ENCODE peak calls at places on chromosomes 7 and 10, in seven cellular contexts. One of them, this sample, is unnamed.

GRCh38 chr10:94439275-94439861 is 37.0 kb downstream of the TBC1D12 start:
- DNase-seq in CD8-positive, alpha-beta T cell: no peak
- DNase-seq in heart left ventricle: peak; percentile 39
- DNase-seq in suprapubic skin: no peak
- DNase-seq in transverse colon: no peak
- DNase-seq in cardiac muscle cell: peak; percentile 44
- DNase-seq in CD4-positive, alpha-beta memory T cell: no peak
- DNase-seq in this sample: no peak

GRCh38 chr10:84256510-84257342 is 11.9 kb downstream of the RGR start:
- DNase-seq in CD8-positive, alpha-beta T cell: peak; percentile 60
- DNase-seq in heart left ventricle: peak; percentile 44
- DNase-seq in suprapubic skin: no peak
- DNase-seq in transverse colon: peak; percentile 56
- DNase-seq in cardiac muscle cell: peak; percentile 68
- DNase-seq in CD4-positive, alpha-beta memory T cell: no peak
- DNase-seq in this sample: peak; percentile 58

GRCh38 chr7:112782498-112782897 is 7.7 kb downstream of the TMEM168 start:
- DNase-seq in CD8-positive, alpha-beta T cell: no peak
- DNase-seq in heart left ventricle: no peak
- DNase-seq in suprapubic skin: no peak
- DNase-seq in transverse colon: no peak
- DNase-seq in cardiac muscle cell: no peak
- DNase-seq in CD4-positive, alpha-beta memory T cell: no peak
- DNase-seq in this sample: no peak

GRCh38 chr7:140683657-140684056 is 10.9 kb downstream of the ADCK2 start:
- DNase-seq in CD8-positive, alpha-beta T cell: no peak
- DNase-seq in heart left ventricle: no peak
- DNase-seq in suprapubic skin: no peak
- DNase-seq in transverse colon: no peak
- DNase-seq in cardiac muscle cell: no peak
- DNase-seq in CD4-positive, alpha-beta memory T cell: no peak
- DNase-seq in this sample: no peak

GRCh38 chr7:47557317-47557985 is 24.5 kb downstream of the TNS3 start:
- DNase-seq in CD8-positive, alpha-beta T cell: no peak
- DNase-seq in heart left ventricle: no peak
- DNase-seq in suprapubic skin: no peak
- DNase-seq in transverse colon: no peak
- DNase-seq in cardiac muscle cell: peak; percentile 62
- DNase-seq in CD4-positive, alpha-beta memory T cell: no peak
- DNase-seq in this sample: no peak

GRCh38 chr10:126500185-126500584 is 111.9 kb upstream of the ADAM12 start:
- DNase-seq in CD8-positive, alpha-beta T cell: no peak
- DNase-seq in heart left ventricle: no peak
- DNase-seq in suprapubic skin: no peak
- DNase-seq in transverse colon: no peak
- DNase-seq in cardiac muscle cell: no peak
- DNase-seq in CD4-positive, alpha-beta memory T cell: no peak
- DNase-seq in this sample: no peak

GRCh38 chr7:38292442-38292841 is 19.0 kb upstream of the TARP start:
- DNase-seq in CD8-positive, alpha-beta T cell: no peak
- DNase-seq in heart left ventricle: no peak
- DNase-seq in suprapubic skin: no peak
- DNase-seq in transverse colon: no peak
- DNase-seq in cardiac muscle cell: no peak
- DNase-seq in CD4-positive, alpha-beta memory T cell: no peak
- DNase-seq in this sample: no peak

GRCh38 chr7:32516551-32517082 is 21.3 kb downstream of the AVL9 start:
- DNase-seq in CD8-positive, alpha-beta T cell: no peak
- DNase-seq in heart left ventricle: no peak
- DNase-seq in suprapubic skin: no peak
- DNase-seq in transverse colon: peak; percentile 15
- DNase-seq in cardiac muscle cell: peak; percentile 36
- DNase-seq in CD4-positive, alpha-beta memory T cell: no peak
- DNase-seq in this sample: no peak

GRCh38 chr10:3709456-3709855 is 75.6 kb downstream of the KLF6 start:
- DNase-seq in CD8-positive, alpha-beta T cell: no peak
- DNase-seq in heart left ventricle: no peak
- DNase-seq in suprapubic skin: no peak
- DNase-seq in transverse colon: no peak
- DNase-seq in cardiac muscle cell: no peak
- DNase-seq in CD4-positive, alpha-beta memory T cell: no peak
- DNase-seq in this sample: no peak

GRCh38 chr7:126819197-126819484 is 433.6 kb downstream of the GRM8 start:
- DNase-seq in CD8-positive, alpha-beta T cell: no peak
- DNase-seq in heart left ventricle: no peak
- DNase-seq in suprapubic skin: no peak
- DNase-seq in transverse colon: no peak
- DNase-seq in cardiac muscle cell: no peak
- DNase-seq in CD4-positive, alpha-beta memory T cell: no peak
- DNase-seq in this sample: no peak

GRCh38 chr7:41752615-41753014 is 49.7 kb upstream of the INHBA start:
- DNase-seq in CD8-positive, alpha-beta T cell: no peak
- DNase-seq in heart left ventricle: no peak
- DNase-seq in suprapubic skin: no peak
- DNase-seq in transverse colon: no peak
- DNase-seq in cardiac muscle cell: no peak
- DNase-seq in CD4-positive, alpha-beta memory T cell: no peak
- DNase-seq in this sample: no peak
- H3K9me3 ChIP-seq in CD8-positive, alpha-beta T cell: no peaks in the 10 kb centered on the region
- H3K9me3 ChIP-seq in heart left ventricle: peaks cover 19% of the 10 kb centered on the region
- H3K9me3 ChIP-seq in suprapubic skin: peaks cover 5% of the 10 kb centered on the region
- H3K9me3 ChIP-seq in transverse colon: peaks cover 5% of the 10 kb centered on the region
- H3K9me3 ChIP-seq in cardiac muscle cell: no peaks in the 10 kb centered on the region
- H3K9me3 ChIP-seq in CD4-positive, alpha-beta memory T cell: no peaks in the 10 kb centered on the region
- H3K9me3 ChIP-seq in this sample: no peaks in the 10 kb centered on the region

GRCh38 chr10:110041479-110041829 is 33.7 kb downstream of the ADD3 start:
- DNase-seq in CD8-positive, alpha-beta T cell: no peak
- DNase-seq in heart left ventricle: no peak
- DNase-seq in suprapubic skin: no peak
- DNase-seq in transverse colon: no peak
- DNase-seq in cardiac muscle cell: no peak
- DNase-seq in CD4-positive, alpha-beta memory T cell: no peak
- DNase-seq in this sample: no peak

GRCh38 chr10:110040767-110041478 is 33.1 kb downstream of the ADD3 start:
- DNase-seq in CD8-positive, alpha-beta T cell: no peak
- DNase-seq in heart left ventricle: no peak
- DNase-seq in suprapubic skin: no peak
- DNase-seq in transverse colon: no peak
- DNase-seq in cardiac muscle cell: no peak
- DNase-seq in CD4-positive, alpha-beta memory T cell: no peak
- DNase-seq in this sample: no peak

GRCh38 chr10:110040108-110040507 is 32.3 kb downstream of the ADD3 start:
- DNase-seq in CD8-positive, alpha-beta T cell: no peak
- DNase-seq in heart left ventricle: no peak
- DNase-seq in suprapubic skin: no peak
- DNase-seq in transverse colon: no peak
- DNase-seq in cardiac muscle cell: no peak
- DNase-seq in CD4-positive, alpha-beta memory T cell: no peak
- DNase-seq in this sample: no peak

GRCh38 chr10:110042891-110043290 is 35.1 kb downstream of the ADD3 start:
- DNase-seq in CD8-positive, alpha-beta T cell: no peak
- DNase-seq in heart left ventricle: no peak
- DNase-seq in suprapubic skin: no peak
- DNase-seq in transverse colon: no peak
- DNase-seq in cardiac muscle cell: no peak
- DNase-seq in CD4-positive, alpha-beta memory T cell: no peak
- DNase-seq in this sample: no peak

DNA sequence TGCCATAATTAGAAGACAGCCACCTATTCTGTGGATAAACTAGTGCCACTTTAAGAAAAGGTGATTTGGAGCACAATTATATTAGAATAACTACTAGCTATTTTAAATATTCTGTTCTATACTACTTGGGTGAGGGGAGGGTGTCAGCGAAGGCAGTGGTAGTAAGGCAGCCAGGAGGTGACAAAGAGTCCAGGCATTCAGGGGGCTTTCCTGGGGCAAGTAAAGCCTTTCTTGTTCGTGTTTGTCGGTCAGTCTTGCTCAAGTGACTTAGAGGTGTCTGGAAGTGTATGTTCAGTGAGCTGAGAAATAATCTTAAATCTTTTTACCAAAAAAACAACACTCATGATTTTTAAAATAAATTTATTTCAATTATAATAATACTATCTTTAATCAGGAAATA is 34.4 kb downstream of the ADD3 start:
- DNase-seq in CD8-positive, alpha-beta T cell: no peak
- DNase-seq in heart left ventricle: no peak
- DNase-seq in suprapubic skin: no peak
- DNase-seq in transverse colon: no peak
- DNase-seq in cardiac muscle cell: peak; percentile 57
- DNase-seq in CD4-positive, alpha-beta memory T cell: no peak
- DNase-seq in this sample: no peak
- H3K27ac ChIP-seq in CD8-positive, alpha-beta T cell: no peak overlapping the region
- H3K27ac ChIP-seq in heart left ventricle: no peak overlapping the region
- H3K27ac ChIP-seq in suprapubic skin: no peak overlapping the region
- H3K27ac ChIP-seq in transverse colon: no peak overlapping the region
- H3K27ac ChIP-seq in cardiac muscle cell: no peak overlapping the region
- H3K27ac ChIP-seq in CD4-positive, alpha-beta memory T cell: no peak overlapping the region
- H3K27ac ChIP-seq in this sample: no peak overlapping the region

GRCh38 chr7:69257592-69257991 is 340.7 kb upstream of the AUTS2 start:
- DNase-seq in CD8-positive, alpha-beta T cell: no peak
- DNase-seq in heart left ventricle: no peak
- DNase-seq in suprapubic skin: no peak
- DNase-seq in transverse colon: no peak
- DNase-seq in cardiac muscle cell: no peak
- DNase-seq in CD4-positive, alpha-beta memory T cell: no peak
- DNase-seq in this sample: no peak
- H3K9me3 ChIP-seq in CD8-positive, alpha-beta T cell: no peaks in the 10 kb centered on the region
- H3K9me3 ChIP-seq in heart left ventricle: no peaks in the 10 kb centered on the region
- H3K9me3 ChIP-seq in suprapubic skin: no peaks in the 10 kb centered on the region
- H3K9me3 ChIP-seq in transverse colon: no peaks in the 10 kb centered on the region
- H3K9me3 ChIP-seq in cardiac muscle cell: no peaks in the 10 kb centered on the region
- H3K9me3 ChIP-seq in CD4-positive, alpha-beta memory T cell: no peaks in the 10 kb centered on the region
- H3K9me3 ChIP-seq in this sample: no peaks in the 10 kb centered on the region

GRCh38 chr7:51261950-51262795 is 54.4 kb downstream of the COBL start:
- DNase-seq in CD8-positive, alpha-beta T cell: no peak
- DNase-seq in heart left ventricle: no peak
- DNase-seq in suprapubic skin: no peak
- DNase-seq in transverse colon: peak; percentile 47
- DNase-seq in cardiac muscle cell: no peak
- DNase-seq in CD4-positive, alpha-beta memory T cell: no peak
- DNase-seq in this sample: no peak
- H3K27ac ChIP-seq in CD8-positive, alpha-beta T cell: no peak overlapping the region
- H3K27ac ChIP-seq in heart left ventricle: peak overlapping the region; percentile 72
- H3K27ac ChIP-seq in suprapubic skin: peak overlapping the region; percentile 72
- H3K27ac ChIP-seq in transverse colon: peak overlapping the region; percentile 79
- H3K27ac ChIP-seq in cardiac muscle cell: no peak overlapping the region
- H3K27ac ChIP-seq in CD4-positive, alpha-beta memory T cell: no peak overlapping the region
- H3K27ac ChIP-seq in this sample: no peak overlapping the region

GRCh38 chr7:157550300-157551275 is 213.8 kb downstream of the DNAJB6 start:
- DNase-seq in CD8-positive, alpha-beta T cell: no peak
- DNase-seq in heart left ventricle: no peak
- DNase-seq in suprapubic skin: peak; percentile 33
- DNase-seq in transverse colon: no peak
- DNase-seq in cardiac muscle cell: no peak
- DNase-seq in CD4-positive, alpha-beta memory T cell: no peak
- DNase-seq in this sample: no peak
- H3K9me3 ChIP-seq in CD8-positive, alpha-beta T cell: no peaks in the 10 kb centered on the region
- H3K9me3 ChIP-seq in heart left ventricle: no peaks in the 10 kb centered on the region
- H3K9me3 ChIP-seq in suprapubic skin: no peaks in the 10 kb centered on the region
- H3K9me3 ChIP-seq in transverse colon: no peaks in the 10 kb centered on the region
- H3K9me3 ChIP-seq in cardiac muscle cell: no peaks in the 10 kb centered on the region
- H3K9me3 ChIP-seq in CD4-positive, alpha-beta memory T cell: no peaks in the 10 kb centered on the region
- H3K9me3 ChIP-seq in this sample: no peaks in the 10 kb centered on the region

This sample was measured in adrenal gland.